ENCODE peak calls at places on chromosomes 4 and X, in eight cellular contexts. Y is mammary epithelial cell, X is epithelial cell of esophagus, B is kidney epithelial cell, G is choroid plexus epithelial cell, S is endodermal cell, C is psoas muscle, D is cardiac fibroblast. Q is an unnamed sample.
A peak's percentile ranks its signal among the peaks of the same experiment; 100 is the strongest.

GRCh38 chr4:99710681-99711345 is 53.2 kb upstream of the C4orf54 start:
- DNase-seq in Y (peak; percentile 95), X (peak; percentile 96), B (peak; percentile 58), G (no peak), S (no peak), C (no peak), D (no peak), Q (no peak)

GRCh38 chrX:155819966-155820491 is 61.1 kb upstream of the VAMP7 start:
- DNase-seq in Y (peak; percentile 88), X (peak; percentile 93), B (peak; percentile 42), G (peak; percentile 93), S (peak; percentile 81), C (peak; percentile 22), D (peak; percentile 88), Q (no peak)

GRCh38 chr4:98319021-98319420 is 57.8 kb downstream of the RAP1GDS1 start:
- DNase-seq in Y (peak; percentile 8), X (peak; percentile 17), B (no peak), G (peak; percentile 12), S (no peak), C (no peak), D (no peak), Q (no peak)

GRCh38 chr4:21697583-21697982 is 251.0 kb downstream of the KCNIP4 start:
- DNase-seq in Y (peak; percentile 72), X (peak; percentile 86), B (peak; percentile 60), G (peak; percentile 60), S (peak; percentile 94), C (no peak), D (no peak), Q (no peak)

GRCh38 chr4:127856485-127857447 is 23.9 kb upstream of the PLK4 start:
- DNase-seq in Y (peak; percentile 94), X (peak; percentile 93), B (peak; percentile 38), G (peak; percentile 93), S (no peak), C (no peak), D (peak; percentile 85), Q (no peak)

GRCh38 chrX:119622356-119623232 is 16.4 kb upstream of the NKRF start:
- DNase-seq in Y (no peak), X (no peak), B (no peak), G (peak; percentile 56), S (no peak), C (no peak), D (peak; percentile 74), Q (no peak)

GRCh38 chr4:153934689-153935017 is 145.8 kb upstream of the SFRP2 start:
- DNase-seq in Y (no peak), X (no peak), B (no peak), G (no peak), S (no peak), C (no peak), D (no peak), Q (no peak)

GRCh38 chr4:86498560-86499166 is 95.5 kb upstream of the PTPN13 start:
- DNase-seq in Y (peak; percentile 40), X (peak; percentile 67), B (no peak), G (peak; percentile 83), S (no peak), C (no peak), D (peak; percentile 74), Q (no peak)

GRCh38 chr4:100022792-100023222 is 72.7 kb upstream of the H2AZ1 start:
- DNase-seq in Y (no peak), X (no peak), B (no peak), G (peak; percentile 63), S (peak; percentile 82), C (no peak), D (peak; percentile 6), Q (no peak)

GRCh38 chrX:153875391-153876111 is 10.4 kb downstream of the L1CAM start:
- DNase-seq in Y (no peak), X (peak; percentile 27), B (no peak), G (peak; percentile 36), S (peak; percentile 91), C (peak; percentile 38), D (peak; percentile 44), Q (no peak)

GRCh38 chr4:169724251-169724650 is 33.5 kb downstream of the HPF1 start:
- DNase-seq in Y (peak; percentile 12), X (peak; percentile 24), B (peak; percentile 10), G (peak; percentile 38), S (no peak), C (no peak), D (peak; percentile 50), Q (no peak)

GRCh38 chr4:20251061-20251795 is 477 bp upstream of the SLIT2 start:
- DNase-seq in Y (no peak), X (no peak), B (no peak), G (peak; percentile 42), S (no peak), C (no peak), D (no peak), Q (no peak)

GRCh38 chrX:94831364-94831763 is 1157.4 kb downstream of the FAM133A start:
- DNase-seq in Y (peak; percentile 1), X (peak; percentile 13), B (no peak), G (peak; percentile 11), S (no peak), C (no peak), D (peak; percentile 7), Q (no peak)

GRCh38 chr4:52659722-52660261 is 691 bp upstream of the USP46 start:
- DNase-seq in Y (peak; percentile 27), X (no peak), B (no peak), G (peak; percentile 31), S (peak; percentile 70), C (peak; percentile 77), D (peak; percentile 37), Q (no peak)

DNA sequence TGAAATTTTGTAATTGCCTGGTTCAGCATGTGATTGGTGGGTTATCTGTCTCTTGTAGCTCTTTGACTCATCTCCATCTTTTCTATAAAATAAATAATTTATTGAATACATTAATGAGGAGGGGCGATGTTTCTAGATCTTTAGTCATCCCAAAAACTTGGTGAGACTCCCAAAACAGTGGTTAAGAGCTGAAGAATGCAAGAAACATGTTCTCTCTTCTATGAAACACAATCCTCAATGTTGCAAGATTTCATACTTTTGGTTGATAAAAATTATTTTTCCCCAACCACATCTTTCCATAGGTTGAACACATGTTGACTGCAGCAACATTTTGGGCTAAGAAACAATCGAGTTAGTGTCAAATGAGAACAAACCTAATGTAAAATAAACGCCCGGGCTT is 1.2 kb upstream of the TMEM47 start:
- DNase-seq in Y (no peak), X (no peak), B (no peak), G (peak; percentile 55), S (no peak), C (no peak), D (peak; percentile 41), Q (no peak)
- H3K4me3 ChIP-seq in Y (no peak overlapping the region), X (no peak overlapping the region), B (no peak overlapping the region), G (no peak overlapping the region), S (no peak overlapping the region), C (no peak overlapping the region), D (no peak overlapping the region), Q (no peak overlapping the region)

GRCh38 chr4:14110407-14110806 is 482.9 kb upstream of the BOD1L1 start:
- DNase-seq in Y (peak; percentile 76), X (peak; percentile 76), B (peak; percentile 39), G (peak; percentile 72), S (no peak), C (no peak), D (peak; percentile 51), Q (no peak)

GRCh38 chr4:14115106-14115505 is 487.6 kb upstream of the BOD1L1 start:
- DNase-seq in Y (no peak), X (no peak), B (no peak), G (no peak), S (no peak), C (no peak), D (no peak), Q (no peak)

GRCh38 chr4:14117575-14118228 is 490.2 kb upstream of the BOD1L1 start:
- DNase-seq in Y (no peak), X (no peak), B (no peak), G (no peak), S (no peak), C (no peak), D (no peak), Q (no peak)

DNA sequence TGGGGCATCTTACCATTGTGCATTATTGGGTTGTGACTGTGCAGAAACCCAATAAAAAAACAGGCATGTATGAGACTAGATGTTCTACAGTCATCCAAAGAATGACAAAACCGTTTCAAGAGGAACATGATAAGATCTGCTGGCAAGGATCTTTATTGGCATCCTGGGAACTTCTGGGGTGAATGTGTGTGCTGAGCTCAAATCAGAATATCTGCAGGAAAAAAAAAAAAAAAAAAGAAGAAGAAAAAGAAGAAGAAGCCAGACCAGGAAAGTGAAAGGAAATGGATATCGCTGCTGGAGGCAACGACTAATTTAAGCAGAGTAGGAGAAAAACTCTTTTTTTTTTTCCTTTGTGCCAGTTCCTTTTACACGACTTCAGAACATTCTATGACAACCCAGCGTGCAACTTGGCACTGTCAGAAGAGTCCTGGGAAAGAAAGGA is 484.2 kb upstream of the BOD1L1 start:
- DNase-seq in Y (peak; percentile 90), X (no peak), B (no peak), G (no peak), S (no peak), C (no peak), D (peak; percentile 70), Q (no peak)
- H3K4me3 ChIP-seq in Y (peak overlapping the region; percentile 23), X (no peak overlapping the region), B (no peak overlapping the region), G (peak overlapping the region; percentile 26), S (no peak overlapping the region), C (no peak overlapping the region), D (peak overlapping the region; percentile 37), Q (no peak overlapping the region)

DNA sequence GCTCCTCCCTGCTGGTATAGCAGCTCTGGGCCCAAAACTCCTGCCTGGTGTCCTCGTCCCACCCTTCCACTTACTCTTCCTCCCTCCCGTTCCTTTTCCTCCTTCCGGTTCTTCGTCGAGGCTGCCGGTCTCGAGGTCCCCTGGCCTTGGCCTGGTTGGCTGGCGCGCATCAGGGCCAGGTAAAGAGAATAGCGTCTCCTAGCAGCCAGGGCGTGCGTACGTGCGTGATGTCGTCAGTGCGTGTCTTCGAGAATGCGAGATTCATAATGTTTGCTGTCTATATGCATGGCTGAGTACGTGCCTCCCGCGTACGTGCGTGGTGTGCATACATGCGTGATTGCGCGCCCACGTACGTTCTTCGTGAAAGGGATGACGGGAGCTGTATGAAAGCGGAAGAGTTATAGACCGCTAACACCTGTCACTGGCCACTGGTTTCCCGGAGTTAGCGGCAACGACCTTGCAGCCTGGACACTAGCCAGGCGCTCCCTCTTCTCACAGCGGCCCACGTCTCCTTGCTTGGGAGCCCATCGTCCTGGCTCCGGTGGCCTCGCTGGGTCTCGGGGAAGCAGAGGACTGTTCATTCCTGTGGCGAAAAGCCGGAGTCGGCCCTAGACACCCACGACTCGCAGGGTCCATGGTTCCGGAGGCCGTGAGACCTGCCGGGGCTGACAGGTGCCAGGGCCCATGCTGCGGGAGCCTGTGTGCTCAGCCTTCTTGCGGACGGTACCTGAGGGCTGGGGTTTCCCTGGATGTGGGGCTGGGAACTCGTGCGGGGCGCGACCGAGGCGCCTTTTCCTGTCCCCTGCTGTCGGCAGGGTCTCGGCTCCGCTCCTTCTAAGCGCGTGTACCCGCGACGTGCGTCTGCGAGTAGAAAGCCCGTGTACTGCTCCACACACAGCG is at the start of gene EOLA1:
- DNase-seq in Y (peak; percentile 92), X (peak; percentile 93), B (peak; percentile 82), G (peak; percentile 97), S (no peak), C (peak; percentile 87), D (peak; percentile 98), Q (peak; percentile 79)
- H3K4me3 ChIP-seq in Y (peak within 1 kb of the TSS; percentile 50), X (peak within 1 kb of the TSS; percentile 61), B (peak within 1 kb of the TSS; percentile 54), G (peak within 1 kb of the TSS; percentile 81), S (peak within 1 kb of the TSS; percentile 87), C (peak within 1 kb of the TSS; percentile 75), D (peak within 1 kb of the TSS; percentile 78), Q (peak within 1 kb of the TSS; percentile 64)

DNA sequence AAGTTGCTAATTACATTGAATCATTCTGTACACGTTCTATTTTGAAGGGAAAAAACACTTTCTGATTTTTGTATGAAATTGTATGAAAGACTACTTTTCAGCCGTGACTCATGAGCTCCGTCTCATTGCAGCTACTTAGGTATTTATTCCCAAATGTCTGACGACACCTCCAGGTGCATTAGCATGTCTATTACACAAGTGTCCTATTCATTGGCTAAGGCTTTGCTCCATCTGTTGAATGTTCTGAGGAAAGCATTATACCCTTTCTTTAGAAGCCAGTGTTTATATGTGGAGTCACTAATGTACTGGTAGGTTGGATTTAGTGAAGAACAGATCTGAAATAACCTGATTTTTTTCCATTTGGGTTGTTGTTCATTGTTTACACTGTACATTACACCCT is 51.8 kb downstream of the MAP7D3 start:
- DNase-seq in Y (peak; percentile 24), X (peak; percentile 76), B (no peak), G (no peak), S (no peak), C (no peak), D (no peak), Q (no peak)
- H3K4me3 ChIP-seq in Y (no peak overlapping the region), X (no peak overlapping the region), B (no peak overlapping the region), G (no peak overlapping the region), S (no peak overlapping the region), C (peak overlapping the region; percentile 74), D (no peak overlapping the region), Q (peak overlapping the region; percentile 29)

Q was measured in esophagus squamous epithelium.